ENCODE peak calls at places on chromosomes 12 and 14, in six cellular contexts. Z is suprapubic skin; H is GM23248; U is CD4-positive, alpha-beta memory T cell; C is GM23338; R is endothelial cell of umbilical vein. D is an unnamed sample.

GRCh38 chr12:7667025-7667575 is 1.4 kb upstream of the APOBEC1 start:
- DNase-seq in Z (no peak), H (peak; percentile 47), U (no peak), C (peak; percentile 82), R (no peak), D (no peak)

GRCh38 chr14:90256354-90257131 is at the start of gene PSMC1:
- DNase-seq in Z (peak; percentile 90), H (peak; percentile 97), U (peak; percentile 84), C (peak; percentile 94), R (peak; percentile 95), D (peak; percentile 45)

GRCh38 chr12:100077367-100077766 is 65.3 kb downstream of the BLTP3B start:
- DNase-seq in Z (no peak), H (peak; percentile 18), U (no peak), C (peak; percentile 29), R (no peak), D (no peak)

GRCh38 chr12:26426652-26427051 is 231.3 kb downstream of the SSPN start:
- DNase-seq in Z (no peak), H (no peak), U (no peak), C (no peak), R (no peak), D (no peak)

GRCh38 chr12:51953011-51953568 is 1.6 kb downstream of the ACVR1B start:
- DNase-seq in Z (no peak), H (no peak), U (no peak), C (no peak), R (peak; percentile 45), D (no peak)

GRCh38 chr14:61525293-61526011 is 169.9 kb upstream of the HIF1A start:
- DNase-seq in Z (no peak), H (peak; percentile 82), U (peak; percentile 34), C (no peak), R (peak; percentile 88), D (peak; percentile 13)

GRCh38 chr12:32249701-32250270 is 143.1 kb downstream of the BICD1 start:
- DNase-seq in Z (no peak), H (no peak), U (no peak), C (peak; percentile 25), R (no peak), D (no peak)

GRCh38 chr14:100722367-100722766 is 4.3 kb upstream of the DLK1 start:
- DNase-seq in Z (no peak), H (no peak), U (no peak), C (no peak), R (no peak), D (no peak)

GRCh38 chr14:36658091-36659009 is 3.3 kb upstream of the PAX9 start:
- DNase-seq in Z (no peak), H (peak; percentile 7), U (no peak), C (peak; percentile 47), R (no peak), D (no peak)

GRCh38 chr12:66239295-66239694 is 50.3 kb downstream of the IRAK3 start:
- DNase-seq in Z (no peak), H (no peak), U (no peak), C (peak; percentile 42), R (no peak), D (no peak)

GRCh38 chr12:43318002-43318401 is 234.0 kb downstream of the ADAMTS20 start:
- DNase-seq in Z (no peak), H (no peak), U (no peak), C (no peak), R (no peak), D (no peak)

GRCh38 chr14:60514378-60515243 is 5.7 kb downstream of the SIX6 start:
- DNase-seq in Z (no peak), H (peak; percentile 32), U (no peak), C (peak; percentile 75), R (no peak), D (no peak)

GRCh38 chr12:93698307-93699092 is 21.3 kb downstream of the CRADD start:
- DNase-seq in Z (no peak), H (peak; percentile 40), U (no peak), C (peak; percentile 30), R (no peak), D (no peak)

GRCh38 chr14:29148221-29148620 is 381.6 kb downstream of the FOXG1 start:
- DNase-seq in Z (no peak), H (no peak), U (no peak), C (no peak), R (no peak), D (no peak)

GRCh38 chr12:108148521-108149074 is 19.5 kb downstream of the WSCD2 start:
- DNase-seq in Z (no peak), H (no peak), U (no peak), C (no peak), R (no peak), D (no peak)

GRCh38 chr14:102246071-102246470 is 58.9 kb downstream of the MOK start:
- DNase-seq in Z (no peak), H (no peak), U (no peak), C (no peak), R (no peak), D (no peak)

GRCh38 chr12:31860401-31860800 is 98.8 kb upstream of the RESF1 start:
- DNase-seq in Z (no peak), H (no peak), U (no peak), C (no peak), R (no peak), D (no peak)

GRCh38 chr12:18422849-18423248 is 161.5 kb downstream of the PIK3C2G start:
- DNase-seq in Z (no peak), H (peak; percentile 81), U (no peak), C (no peak), R (no peak), D (no peak)

GRCh38 chr14:64821651-64822050 is 58.1 kb downstream of the SPTB start:
- DNase-seq in Z (no peak), H (no peak), U (no peak), C (no peak), R (no peak), D (no peak)

GRCh38 chr14:80624581-80624980 is 317.0 kb downstream of the CEP128 start:
- DNase-seq in Z (no peak), H (no peak), U (no peak), C (no peak), R (no peak), D (no peak)

GRCh38 chr12:85179680-85180300 is 100.2 kb upstream of the ALX1 start:
- DNase-seq in Z (no peak), H (peak; percentile 7), U (no peak), C (no peak), R (peak; percentile 95), D (no peak)

GRCh38 chr14:65230287-65230728 is 128.0 kb upstream of the MAX start:
- DNase-seq in Z (no peak), H (peak; percentile 53), U (no peak), C (no peak), R (peak; percentile 75), D (no peak)

GRCh38 chr14:101082436-101083384 is 179.2 kb upstream of the RTL1 start:
- DNase-seq in Z (peak; percentile 76), H (no peak), U (no peak), C (no peak), R (no peak), D (no peak)

GRCh38 chr14:102764220-102764671 is 13.0 kb upstream of the TRAF3 start:
- DNase-seq in Z (no peak), H (no peak), U (no peak), C (no peak), R (no peak), D (no peak)

GRCh38 chr12:91603060-91603459 is 420.4 kb upstream of the DCN start:
- DNase-seq in Z (no peak), H (peak; percentile 37), U (no peak), C (no peak), R (no peak), D (no peak)

GRCh38 chr12:124527861-124528561 is 39.4 kb downstream of the NCOR2 start:
- DNase-seq in Z (no peak), H (peak; percentile 81), U (no peak), C (peak; percentile 56), R (no peak), D (no peak)

GRCh38 chr12:94690199-94690695 is 39.9 kb upstream of the TMCC3 start:
- DNase-seq in Z (no peak), H (peak; percentile 51), U (no peak), C (no peak), R (peak; percentile 98), D (no peak)

GRCh38 chr12:29023436-29024076 is 125.5 kb upstream of the FAR2 start:
- DNase-seq in Z (no peak), H (no peak), U (no peak), C (peak; percentile 2), R (no peak), D (no peak)

GRCh38 chr14:68283378-68284123 is 464.0 kb downstream of the RAD51B start:
- DNase-seq in Z (peak; percentile 80), H (no peak), U (peak; percentile 71), C (no peak), R (no peak), D (no peak)

GRCh38 chr14:68286667-68287066 is 467.1 kb downstream of the RAD51B start:
- DNase-seq in Z (no peak), H (peak; percentile 15), U (no peak), C (no peak), R (no peak), D (no peak)

GRCh38 chr14:68284333-68284732 is 464.8 kb downstream of the RAD51B start:
- DNase-seq in Z (no peak), H (peak; percentile 3), U (no peak), C (no peak), R (no peak), D (no peak)

GRCh38 chr14:68284834-68285233 is 465.3 kb downstream of the RAD51B start:
- DNase-seq in Z (no peak), H (no peak), U (no peak), C (no peak), R (no peak), D (no peak)

GRCh38 chr14:68285421-68286179 is 466.0 kb downstream of the RAD51B start:
- DNase-seq in Z (no peak), H (peak; percentile 23), U (peak; percentile 60), C (no peak), R (no peak), D (no peak)
- H3K4me3 ChIP-seq in Z (no peak overlapping the region), H (no peak overlapping the region), U (no peak overlapping the region), C (no peak overlapping the region), R (no peak overlapping the region), D (no peak overlapping the region)

GRCh38 chr14:47675489-47676300 is at the start of gene MDGA2:
- DNase-seq in Z (no peak), H (peak; percentile 29), U (no peak), C (peak; percentile 86), R (no peak), D (no peak)
- H3K4me3 ChIP-seq in Z (peak within 1 kb of the TSS; percentile 46), H (peak within 1 kb of the TSS; percentile 7), U (no peak within 1 kb of the TSS), C (peak within 1 kb of the TSS; percentile 89), R (peak within 1 kb of the TSS; percentile 2), D (no peak within 1 kb of the TSS)

DNA sequence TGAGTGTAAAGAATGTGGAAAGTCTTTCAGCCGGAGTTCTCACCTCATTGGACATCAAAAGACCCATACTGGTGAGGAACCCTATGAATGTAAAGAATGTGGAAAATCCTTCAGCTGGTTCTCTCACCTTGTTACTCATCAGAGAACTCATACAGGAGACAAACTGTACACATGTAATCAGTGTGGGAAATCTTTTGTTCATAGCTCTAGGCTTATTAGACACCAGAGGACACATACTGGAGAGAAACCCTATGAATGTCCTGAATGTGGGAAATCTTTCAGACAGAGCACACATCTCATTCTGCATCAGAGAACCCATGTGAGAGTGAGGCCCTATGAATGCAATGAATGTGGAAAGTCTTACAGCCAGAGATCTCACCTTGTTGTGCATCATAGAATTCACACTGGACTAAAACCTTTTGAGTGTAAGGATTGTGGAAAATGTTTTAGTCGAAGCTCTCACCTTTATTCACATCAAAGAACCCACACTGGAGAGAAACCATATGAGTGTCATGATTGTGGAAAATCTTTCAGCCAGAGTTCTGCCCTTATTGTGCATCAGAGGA is 25.1 kb upstream of the ZNF268 start:
- DNase-seq in Z (no peak), H (peak; percentile 2), U (no peak), C (peak; percentile 2), R (no peak), D (no peak)
- H3K4me3 ChIP-seq in Z (no peak overlapping the region), H (no peak overlapping the region), U (no peak overlapping the region), C (no peak overlapping the region), R (no peak overlapping the region), D (no peak overlapping the region)

GRCh38 chr12:12559699-12560296 is 2.9 kb downstream of the DUSP16 start:
- DNase-seq in Z (no peak), H (no peak), U (no peak), C (no peak), R (no peak), D (no peak)
- H3K4me3 ChIP-seq in Z (peak overlapping the region; percentile 77), H (peak overlapping the region; percentile 86), U (no peak overlapping the region), C (peak overlapping the region; percentile 80), R (no peak overlapping the region), D (no peak overlapping the region)

D was measured in esophagus squamous epithelium.